ENCODE peak calls at places on chromosome 12, in five cellular contexts. W is left lung, U is spleen, L is lower leg skin, D is fibroblast of the aortic adventitia. B is an unnamed sample.

GRCh38 chr12:52831251-52831650 is 2.9 kb downstream of the KRT79 start:
- DNase-seq in W (no peak), U (peak; percentile 69), L (no peak), D (no peak), B (no peak)

GRCh38 chr12:64825143-64826011 is 930 bp downstream of the TBC1D30 start:
- DNase-seq in W (peak; percentile 67), U (no peak), L (no peak), D (no peak), B (no peak)

GRCh38 chr12:122841544-122842321 is 6.5 kb downstream of the HIP1R start:
- DNase-seq in W (no peak), U (no peak), L (no peak), D (no peak), B (peak; percentile 64)

GRCh38 chr12:5171701-5172100 is 128.0 kb downstream of the KCNA5 start:
- DNase-seq in W (no peak), U (no peak), L (no peak), D (peak; percentile 50), B (peak; percentile 28)

GRCh38 chr12:6716874-6717437 is 6.9 kb upstream of the COPS7A start:
- DNase-seq in W (no peak), U (no peak), L (no peak), D (no peak), B (no peak)

GRCh38 chr12:6860116-6860515 is 7.2 kb upstream of the TPI1 start:
- DNase-seq in W (no peak), U (no peak), L (no peak), D (no peak), B (no peak)

GRCh38 chr12:104738841-104739642 is 219.0 kb downstream of the SLC41A2 start:
- DNase-seq in W (no peak), U (no peak), L (no peak), D (no peak), B (no peak)

GRCh38 chr12:72564120-72564519 is 291.9 kb downstream of the TRHDE start:
- DNase-seq in W (no peak), U (no peak), L (no peak), D (no peak), B (no peak)

GRCh38 chr12:65121049-65121955 is at the start of gene WIF1:
- DNase-seq in W (peak; percentile 88), U (peak; percentile 84), L (no peak), D (no peak), B (peak; percentile 4)

GRCh38 chr12:120759591-120760348 is 34.1 kb downstream of the ACADS start:
- DNase-seq in W (peak; percentile 53), U (no peak), L (no peak), D (no peak), B (no peak)

GRCh38 chr12:17918013-17918412 is 172.0 kb downstream of the RERGL start:
- DNase-seq in W (no peak), U (no peak), L (no peak), D (no peak), B (peak; percentile 12)

GRCh38 chr12:63151898-63152700 is 1.1 kb upstream of the AVPR1A start:
- DNase-seq in W (peak; percentile 48), U (no peak), L (peak; percentile 29), D (peak; percentile 35), B (peak; percentile 47)

DNA sequence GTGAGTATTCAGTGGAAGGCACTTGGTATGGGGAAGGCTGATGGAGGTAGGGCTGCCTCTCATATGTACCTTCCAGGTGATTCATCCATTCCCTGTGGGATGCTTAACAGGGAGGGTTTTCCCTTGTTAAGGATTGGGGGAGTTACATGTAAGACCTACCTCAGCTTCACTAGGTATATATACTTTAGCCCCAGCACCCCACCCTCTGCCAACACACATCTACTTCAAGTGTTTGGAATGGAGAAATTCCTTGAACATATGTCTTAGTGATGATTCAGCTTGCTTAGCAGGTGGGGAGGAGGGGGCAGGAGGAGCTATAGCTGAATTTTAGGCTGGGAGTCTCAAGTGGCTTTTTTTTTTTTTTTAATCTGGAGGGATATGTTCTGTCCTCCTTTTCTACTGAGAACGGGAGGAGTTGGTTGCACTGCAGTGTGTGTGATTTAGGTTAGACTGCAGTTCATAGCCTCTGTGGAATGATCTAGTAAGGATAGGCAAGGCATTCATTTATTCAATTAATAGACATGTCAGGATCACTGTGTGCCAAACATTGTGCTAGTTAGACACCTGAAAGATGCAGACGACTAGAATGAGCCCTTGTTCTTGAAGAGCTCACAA is 1.7 kb downstream of the PIP4K2C start:
- DNase-seq in W (no peak), U (no peak), L (no peak), D (no peak), B (no peak)
- H3K4me3 ChIP-seq in W (no peak overlapping the region), U (no peak overlapping the region), L (no peak overlapping the region), D (no peak overlapping the region), B (no peak overlapping the region)

GRCh38 chr12:50164963-50165362 is 2.2 kb downstream of the CERS5 start:
- DNase-seq in W (no peak), U (no peak), L (no peak), D (no peak), B (no peak)

GRCh38 chr12:50162225-50162624 is 4.9 kb downstream of the CERS5 start:
- DNase-seq in W (no peak), U (no peak), L (no peak), D (peak; percentile 62), B (peak; percentile 47)

GRCh38 chr12:50166776-50167025 is 468 bp downstream of the CERS5 start:
- DNase-seq in W (no peak), U (no peak), L (peak; percentile 29), D (no peak), B (no peak)

DNA sequence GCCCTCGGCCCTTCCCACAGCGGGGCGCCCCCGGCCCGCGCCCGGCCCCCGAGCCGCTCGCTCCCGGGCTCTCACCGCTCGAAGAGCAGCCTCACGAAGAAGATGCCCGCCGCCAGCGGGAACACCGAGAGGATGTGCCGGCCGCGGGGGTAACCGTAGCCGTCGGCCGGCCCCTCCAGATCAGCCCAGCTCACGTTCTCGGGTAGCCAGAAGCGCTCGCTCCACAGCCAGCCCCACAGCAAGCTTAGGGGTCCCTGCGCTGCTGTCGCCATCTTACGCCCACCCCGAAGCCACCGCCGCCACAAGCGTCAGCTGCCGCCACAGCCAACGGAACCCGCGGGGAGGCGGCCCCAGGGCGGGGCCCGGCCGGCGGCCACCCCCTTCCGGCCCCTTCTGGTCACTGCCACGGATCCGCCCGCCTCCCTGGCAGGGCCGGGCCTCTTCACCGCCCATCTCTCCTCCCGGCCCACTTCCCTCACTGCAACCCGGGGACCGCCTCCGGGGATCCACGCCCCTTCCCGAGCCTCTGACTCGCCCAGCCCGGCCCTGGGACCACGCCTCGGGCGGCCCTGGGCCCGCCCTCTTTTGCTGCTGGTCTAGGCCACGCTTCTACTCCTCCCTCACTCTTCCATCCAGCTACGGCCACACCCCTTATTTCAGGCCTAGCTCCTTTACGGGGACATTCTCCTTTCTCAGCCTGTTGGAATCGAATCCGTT is at the start of gene CERS5:
- DNase-seq in W (peak; percentile 100), U (peak; percentile 100), L (peak; percentile 99), D (peak; percentile 97), B (peak; percentile 97)
- TF ChIP-seq CTCF in W (no peak), U (peak; percentile 60), L (no peak), D (peak; percentile 11), B (no peak)

DNA sequence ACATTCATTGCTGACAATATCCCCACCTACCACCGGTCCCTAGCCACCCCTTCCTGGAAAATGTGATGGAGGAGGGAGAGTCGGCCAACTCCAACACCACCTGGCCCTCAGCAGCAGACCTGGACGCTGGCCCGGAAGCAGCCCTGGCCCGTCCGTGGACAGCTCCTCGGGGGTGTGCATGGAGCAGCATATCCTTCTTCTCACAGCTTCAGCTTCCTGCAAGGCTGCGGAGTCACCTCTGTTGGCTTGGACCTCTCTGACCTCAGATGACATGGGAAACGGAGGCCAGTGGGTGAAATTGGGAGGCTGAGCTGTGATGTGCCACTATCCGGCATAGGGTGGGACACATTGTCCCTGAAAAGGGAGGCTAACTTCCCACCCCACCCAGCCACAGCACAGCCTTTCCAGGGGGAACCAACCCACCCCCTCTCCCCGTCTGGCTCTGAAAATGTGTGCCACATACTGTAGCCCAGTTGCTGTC is 42.9 kb upstream of the LTA4H start:
- DNase-seq in W (no peak), U (peak; percentile 74), L (no peak), D (peak; percentile 33), B (no peak)
- H3K4me3 ChIP-seq in W (no peak overlapping the region), U (no peak overlapping the region), L (no peak overlapping the region), D (no peak overlapping the region), B (no peak overlapping the region)

DNA sequence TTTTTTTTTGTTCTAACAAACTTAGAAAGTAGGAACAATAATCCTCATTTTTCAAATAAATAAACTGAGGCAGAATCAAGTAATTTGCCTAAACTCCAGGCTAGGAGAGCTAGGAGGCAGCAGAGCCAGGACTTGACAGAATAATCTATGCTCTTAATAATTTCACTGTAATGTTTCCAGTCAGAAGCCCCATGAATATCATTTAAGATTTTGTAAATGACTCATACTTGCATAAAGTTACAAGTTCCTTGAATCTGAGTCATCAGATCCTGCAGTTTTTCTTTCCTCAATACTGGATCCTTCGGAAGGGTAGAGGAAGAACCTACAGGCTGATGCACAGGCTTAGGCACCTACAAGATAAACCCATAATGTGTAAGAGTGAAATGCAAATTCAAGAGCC is 29.0 kb downstream of the CAPRIN2 start:
- DNase-seq in W (no peak), U (no peak), L (no peak), D (peak; percentile 88), B (peak; percentile 81)
- TF ChIP-seq CTCF in W (no peak), U (no peak), L (no peak), D (peak; percentile 34), B (no peak)

DNA sequence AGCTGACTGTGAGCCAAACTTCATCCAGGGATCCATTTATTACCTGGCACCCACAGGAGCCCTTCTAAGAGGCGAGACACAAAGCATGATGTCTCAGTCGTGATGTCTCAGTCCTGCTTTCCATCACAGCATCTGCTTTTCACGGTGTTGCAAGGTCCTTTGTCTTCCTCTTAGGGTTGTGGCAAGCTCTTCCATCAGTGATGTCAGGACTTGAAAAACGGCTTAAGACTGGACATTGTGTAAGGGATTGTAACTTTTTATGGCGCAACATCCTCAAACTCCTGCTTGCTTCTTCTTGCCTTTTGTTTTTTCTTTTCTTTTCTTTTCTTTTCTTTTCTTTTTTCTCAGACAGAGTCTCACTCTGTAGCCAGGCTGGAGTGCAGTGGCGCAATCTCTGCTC is 586.5 kb upstream of the TMEM132C start:
- DNase-seq in W (no peak), U (no peak), L (no peak), D (peak; percentile 47), B (peak; percentile 34)
- H3K4me3 ChIP-seq in W (no peak overlapping the region), U (no peak overlapping the region), L (no peak overlapping the region), D (no peak overlapping the region), B (no peak overlapping the region)

DNA sequence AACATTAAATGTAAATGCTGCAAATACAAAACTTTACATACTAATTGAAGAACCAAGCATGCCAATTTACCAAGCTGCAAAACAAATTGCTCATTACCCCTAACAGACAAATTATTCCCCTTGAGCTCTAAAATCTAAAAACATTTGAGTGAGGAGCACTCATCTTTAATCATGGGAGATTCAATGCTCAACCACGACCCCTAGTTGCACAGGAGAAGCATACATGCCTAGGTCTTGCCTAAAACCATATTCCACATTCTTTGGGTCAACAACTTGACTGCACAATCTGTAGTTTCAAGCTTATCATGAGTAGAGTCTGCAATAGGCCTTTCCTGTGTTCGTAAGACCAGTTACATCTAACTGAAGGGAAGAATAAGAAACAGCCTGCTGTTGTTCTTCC is 69.7 kb downstream of the MGAT4C start:
- DNase-seq in W (no peak), U (no peak), L (no peak), D (peak; percentile 4), B (peak; percentile 30)
- TF ChIP-seq CTCF in W (no peak), U (no peak), L (no peak), D (peak; percentile 19), B (peak; percentile 36)